ENCODE peak calls at places on chromosomes 2 and 18, in five cellular contexts. One of them, this sample, is unnamed.

GRCh38 chr2:118003396-118003824 is 10.5 kb downstream of the CCDC93 start:
- DNase-seq in NCI-H1105 treated with DMSO at 0.1 percent for 48 hours: peak
- DNase-seq in NAMALWA: peak
- DNase-seq in Kasumi-1: peak
- DNase-seq in progenitor cell of endocrine pancreas: peak
- DNase-seq in this sample: peak

GRCh38 chr2:105496271-105496670 is 97.4 kb upstream of the FHL2 start:
- DNase-seq in NCI-H1105 treated with DMSO at 0.1 percent for 48 hours: no peak
- DNase-seq in Kasumi-1: no peak
- DNase-seq in NAMALWA: no peak
- DNase-seq in progenitor cell of endocrine pancreas: no peak
- DNase-seq in this sample: peak

GRCh38 chr18:13218376-13219011 is at the start of gene LDLRAD4:
- DNase-seq in progenitor cell of endocrine pancreas: peak
- DNase-seq in Kasumi-1: peak
- DNase-seq in NAMALWA: no peak
- DNase-seq in NCI-H1105 treated with DMSO at 0.1 percent for 48 hours: peak
- DNase-seq in this sample: peak

GRCh38 chr2:25383806-25384205 is 42.1 kb upstream of the DNMT3A start:
- DNase-seq in NAMALWA: no peak
- DNase-seq in NCI-H1105 treated with DMSO at 0.1 percent for 48 hours: no peak
- DNase-seq in progenitor cell of endocrine pancreas: no peak
- DNase-seq in Kasumi-1: no peak
- DNase-seq in this sample: no peak

GRCh38 chr2:209762564-209762963 is 9.1 kb upstream of the UNC80 start:
- DNase-seq in NCI-H1105 treated with DMSO at 0.1 percent for 48 hours: no peak
- DNase-seq in Kasumi-1: no peak
- DNase-seq in NAMALWA: no peak
- DNase-seq in progenitor cell of endocrine pancreas: no peak
- DNase-seq in this sample: no peak

GRCh38 chr2:182078988-182079602 is 93.4 kb downstream of the PPP1R1C start:
- DNase-seq in NAMALWA: no peak
- DNase-seq in NCI-H1105 treated with DMSO at 0.1 percent for 48 hours: peak
- DNase-seq in progenitor cell of endocrine pancreas: no peak
- DNase-seq in Kasumi-1: no peak
- DNase-seq in this sample: no peak

GRCh38 chr2:105929506-105929905 is 184.8 kb downstream of the NCK2 start:
- DNase-seq in progenitor cell of endocrine pancreas: no peak
- DNase-seq in NCI-H1105 treated with DMSO at 0.1 percent for 48 hours: peak
- DNase-seq in NAMALWA: no peak
- DNase-seq in Kasumi-1: peak
- DNase-seq in this sample: no peak

GRCh38 chr2:134932864-134933526 is 14.4 kb downstream of the CCNT2 start:
- DNase-seq in NCI-H1105 treated with DMSO at 0.1 percent for 48 hours: no peak
- DNase-seq in NAMALWA: no peak
- DNase-seq in progenitor cell of endocrine pancreas: no peak
- DNase-seq in Kasumi-1: no peak
- DNase-seq in this sample: no peak

GRCh38 chr2:241153616-241154015 is 3.3 kb downstream of the PPP1R7 start:
- DNase-seq in NAMALWA: no peak
- DNase-seq in progenitor cell of endocrine pancreas: no peak
- DNase-seq in Kasumi-1: no peak
- DNase-seq in NCI-H1105 treated with DMSO at 0.1 percent for 48 hours: no peak
- DNase-seq in this sample: no peak

GRCh38 chr2:106580241-106580640 is 93.1 kb downstream of the CD8B2 start:
- DNase-seq in NCI-H1105 treated with DMSO at 0.1 percent for 48 hours: no peak
- DNase-seq in progenitor cell of endocrine pancreas: no peak
- DNase-seq in NAMALWA: no peak
- DNase-seq in Kasumi-1: no peak
- DNase-seq in this sample: no peak

GRCh38 chr2:196500686-196501431 is 138.7 kb upstream of the CCDC150 start:
- DNase-seq in Kasumi-1: no peak
- DNase-seq in NCI-H1105 treated with DMSO at 0.1 percent for 48 hours: no peak
- DNase-seq in progenitor cell of endocrine pancreas: no peak
- DNase-seq in NAMALWA: no peak
- DNase-seq in this sample: no peak

GRCh38 chr18:68763082-68763481 is 34.8 kb upstream of the CCDC102B start:
- DNase-seq in Kasumi-1: no peak
- DNase-seq in NCI-H1105 treated with DMSO at 0.1 percent for 48 hours: no peak
- DNase-seq in NAMALWA: no peak
- DNase-seq in progenitor cell of endocrine pancreas: no peak
- DNase-seq in this sample: no peak

GRCh38 chr18:34661464-34662087 is 48.5 kb upstream of the DTNA start:
- DNase-seq in Kasumi-1: peak
- DNase-seq in NCI-H1105 treated with DMSO at 0.1 percent for 48 hours: peak
- DNase-seq in NAMALWA: peak
- DNase-seq in progenitor cell of endocrine pancreas: no peak
- DNase-seq in this sample: peak

This sample was measured in NCI-H2171 treated with DMSO at 0.1 percent for 48 hours.